ENCODE peak calls at places on chromosomes 6 and 20, in nine cellular contexts. M is MCF 10A, K is AG04450, I is RWPE1, O is Caco-2, B is neural crest cell, E is body of pancreas, Q is cardiac fibroblast, W is ascending aorta. R is an unnamed sample.

GRCh38 chr6:113011389-113011788 is 664.3 kb downstream of the RFPL4B start:
- DNase-seq in M (peak), W (no peak), K (no peak), O (no peak), E (no peak), I (no peak), Q (peak), B (no peak), R (no peak)

GRCh38 chr6:15615837-15616236 is 47.0 kb downstream of the DTNBP1 start:
- DNase-seq in W (no peak), B (no peak), I (no peak), K (no peak), E (no peak), M (no peak), Q (no peak), O (no peak), R (no peak)

GRCh38 chr20:1901704-1902103 is 6.5 kb downstream of the SIRPA start:
- DNase-seq in B (no peak), M (no peak), K (no peak), O (no peak), W (no peak), E (no peak), Q (no peak), I (no peak), R (no peak)

GRCh38 chr20:30286157-30286556 is 971.3 kb upstream of the DEFB115 start:
- DNase-seq in M (no peak), O (peak), I (no peak), E (peak), B (no peak), K (no peak), W (no peak), Q (no peak), R (no peak)

GRCh38 chr6:41396335-41396734 is 60.9 kb downstream of the NCR2 start:
- DNase-seq in I (no peak), W (no peak), O (no peak), B (no peak), E (no peak), Q (no peak), M (no peak), K (no peak), R (no peak)

GRCh38 chr6:50720623-50721022 is 7.3 kb downstream of the TFAP2D start:
- DNase-seq in B (no peak), K (no peak), Q (no peak), I (peak), O (no peak), M (peak), W (no peak), E (no peak), R (no peak)

GRCh38 chr6:13924949-13925881 is at the start of gene RNF182:
- DNase-seq in Q (no peak), E (peak), M (peak), W (no peak), K (no peak), I (peak), B (no peak), O (peak), R (no peak)

GRCh38 chr6:119207973-119208725 is 129.7 kb upstream of the FAM184A start:
- DNase-seq in E (no peak), I (no peak), W (no peak), M (peak), O (no peak), K (no peak), B (no peak), Q (peak), R (no peak)

GRCh38 chr6:11222385-11223277 is 9.8 kb downstream of the NEDD9 start:
- DNase-seq in W (no peak), Q (no peak), O (no peak), E (no peak), M (peak), I (no peak), K (no peak), B (no peak), R (no peak)

GRCh38 chr6:5736016-5736738 is 270.5 kb downstream of the NRN1 start:
- DNase-seq in I (no peak), O (no peak), B (no peak), M (no peak), W (no peak), K (no peak), Q (no peak), E (no peak), R (no peak)

GRCh38 chr6:105382477-105382876 is 20.4 kb downstream of the PREP start:
- DNase-seq in B (no peak), E (no peak), M (no peak), W (no peak), I (no peak), O (no peak), K (no peak), Q (no peak), R (no peak)

GRCh38 chr6:73585566-73586415 is 65.0 kb upstream of the EEF1A1 start:
- DNase-seq in K (peak), W (no peak), M (peak), O (peak), I (peak), E (peak), B (no peak), Q (peak), R (peak)

GRCh38 chr20:34420146-34420545 is 57.1 kb downstream of the ITCH start:
- DNase-seq in E (no peak), Q (peak), W (no peak), I (no peak), O (no peak), K (no peak), B (no peak), M (no peak), R (no peak)

GRCh38 chr6:81565071-81565470 is 187.4 kb downstream of the TENT5A start:
- DNase-seq in W (no peak), K (no peak), Q (no peak), I (no peak), O (no peak), E (no peak), B (no peak), M (no peak), R (no peak)

GRCh38 chr20:61804896-61805295 is 260.8 kb downstream of the TAF4 start:
- DNase-seq in O (no peak), E (no peak), B (no peak), I (no peak), W (no peak), M (no peak), K (no peak), Q (no peak), R (no peak)

GRCh38 chr20:61802721-61803311 is 262.9 kb downstream of the TAF4 start:
- DNase-seq in M (no peak), O (no peak), W (no peak), B (no peak), E (no peak), K (no peak), I (no peak), Q (no peak), R (no peak)

GRCh38 chr20:61803416-61803902 is 262.2 kb downstream of the TAF4 start:
- DNase-seq in K (no peak), M (no peak), B (no peak), O (no peak), I (no peak), E (no peak), Q (no peak), W (no peak), R (no peak)

GRCh38 chr20:61805365-61805764 is 260.3 kb downstream of the TAF4 start:
- DNase-seq in I (no peak), E (no peak), M (no peak), B (no peak), Q (no peak), W (no peak), K (no peak), O (no peak), R (no peak)

GRCh38 chr20:61803903-61804804 is 261.5 kb downstream of the TAF4 start:
- DNase-seq in M (no peak), I (no peak), E (no peak), Q (peak), K (no peak), B (no peak), O (no peak), W (no peak), R (no peak)
- TF ChIP-seq CTCF in M (no peak), I (no peak), E (no peak), Q (no peak), K (no peak), B (no peak), O (no peak), W (no peak), R (no peak)

DNA sequence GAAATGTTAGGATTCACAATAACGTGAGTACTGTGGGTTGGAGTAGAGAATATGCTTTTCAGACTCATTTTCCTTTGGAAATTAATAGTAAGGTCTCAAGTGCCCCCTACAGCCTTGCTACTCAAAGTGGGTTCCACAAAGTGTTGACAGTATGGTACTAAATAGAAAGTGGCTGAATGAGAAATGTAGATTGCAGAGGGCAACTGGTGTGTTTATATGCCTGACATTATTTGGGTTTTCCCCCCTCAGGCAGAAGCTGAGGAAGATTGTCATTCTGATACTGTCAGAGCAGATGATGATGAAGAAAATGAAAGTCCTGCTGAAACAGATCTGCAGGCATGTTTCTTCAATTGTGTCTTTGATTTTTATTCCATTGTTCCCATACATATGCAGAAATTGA is 5.6 kb downstream of the FBXO9 start:
- DNase-seq in M (no peak), Q (peak), I (no peak), K (no peak), W (no peak), B (no peak), O (no peak), E (no peak), R (no peak)
- TF ChIP-seq CTCF in M (no peak), Q (no peak), I (no peak), K (peak), W (peak), B (no peak), O (no peak), E (no peak), R (no peak)

GRCh38 chr6:75693534-75693933 is 55.5 kb upstream of the MYO6 start:
- DNase-seq in W (no peak), E (no peak), M (peak), I (no peak), B (no peak), K (peak), O (no peak), Q (peak), R (no peak)
- TF ChIP-seq CTCF in W (no peak), E (no peak), M (no peak), I (no peak), B (peak), K (peak), O (no peak), Q (no peak), R (no peak)

DNA sequence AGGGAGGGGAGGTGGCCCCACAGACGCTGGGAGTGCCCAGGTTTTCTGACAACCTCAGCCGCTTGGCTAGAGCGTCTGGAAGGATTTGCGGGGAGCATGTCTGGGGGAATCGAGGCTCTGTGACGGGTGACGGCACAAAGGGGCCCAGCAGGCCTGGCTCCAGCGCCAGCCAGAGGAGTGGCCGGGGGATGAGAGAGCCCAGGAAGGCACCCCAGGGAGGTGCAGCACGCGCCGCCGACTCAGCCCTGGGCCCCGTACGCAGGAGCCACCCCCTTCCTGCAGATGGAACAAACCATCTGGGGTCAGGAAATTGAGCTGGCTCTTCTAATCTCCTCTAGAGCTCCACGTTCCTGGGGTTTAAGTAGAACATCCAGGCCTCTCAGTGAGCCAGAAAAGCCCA is 5.9 kb upstream of the SLCO4A1 start:
- DNase-seq in K (no peak), W (no peak), E (no peak), I (no peak), O (no peak), B (no peak), Q (no peak), M (no peak), R (no peak)
- TF ChIP-seq CTCF in K (no peak), W (no peak), E (no peak), I (no peak), O (no peak), B (no peak), Q (no peak), M (no peak), R (no peak)

DNA sequence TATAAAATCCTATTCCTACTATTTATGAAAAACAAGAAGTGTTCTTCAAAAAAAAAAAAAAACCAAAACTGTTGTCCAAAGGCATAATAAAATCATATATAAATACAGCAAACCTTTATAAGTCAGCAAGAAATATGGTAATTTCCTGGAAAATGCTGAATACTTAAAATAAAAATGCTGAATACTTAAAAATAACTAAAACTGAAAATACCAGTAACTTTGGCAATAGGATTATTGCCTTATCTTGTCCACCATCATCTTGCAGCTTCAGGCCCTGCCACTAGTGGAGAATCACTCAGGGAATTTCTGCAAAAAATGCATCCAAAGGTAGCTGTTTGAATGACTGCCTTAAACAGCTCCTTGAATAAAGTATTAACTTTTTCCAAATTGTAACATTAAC is 24.5 kb downstream of the CCNC start:
- DNase-seq in B (no peak), W (no peak), Q (no peak), I (no peak), M (no peak), K (no peak), O (no peak), E (no peak), R (no peak)
- TF ChIP-seq CTCF in B (peak), W (no peak), Q (no peak), I (no peak), M (no peak), K (no peak), O (no peak), E (no peak), R (no peak)

DNA sequence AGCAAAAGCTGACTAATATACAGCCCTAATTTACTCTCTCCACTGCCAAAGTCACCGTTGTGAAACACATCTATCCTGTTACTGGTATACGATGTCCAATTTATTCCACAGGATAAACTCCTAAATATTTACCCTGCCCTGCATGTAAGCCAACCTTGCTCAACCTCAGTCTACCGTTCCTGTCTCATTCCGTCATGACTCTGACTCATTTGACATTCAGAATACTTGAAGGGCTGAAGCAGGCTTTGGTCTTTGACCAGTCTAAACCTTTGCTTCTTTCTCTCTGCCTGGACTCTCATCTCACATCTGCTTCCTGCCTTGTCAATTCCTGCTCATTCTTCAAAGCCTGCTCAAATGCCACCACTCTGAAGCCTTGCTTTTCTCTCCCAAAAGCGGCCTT is 157.5 kb downstream of the SCP2D1 start:
- DNase-seq in B (no peak), Q (no peak), W (no peak), E (no peak), M (peak), K (no peak), O (no peak), I (peak), R (no peak)
- TF ChIP-seq CTCF in B (no peak), Q (no peak), W (no peak), E (no peak), M (no peak), K (no peak), O (no peak), I (no peak), R (no peak)

DNA sequence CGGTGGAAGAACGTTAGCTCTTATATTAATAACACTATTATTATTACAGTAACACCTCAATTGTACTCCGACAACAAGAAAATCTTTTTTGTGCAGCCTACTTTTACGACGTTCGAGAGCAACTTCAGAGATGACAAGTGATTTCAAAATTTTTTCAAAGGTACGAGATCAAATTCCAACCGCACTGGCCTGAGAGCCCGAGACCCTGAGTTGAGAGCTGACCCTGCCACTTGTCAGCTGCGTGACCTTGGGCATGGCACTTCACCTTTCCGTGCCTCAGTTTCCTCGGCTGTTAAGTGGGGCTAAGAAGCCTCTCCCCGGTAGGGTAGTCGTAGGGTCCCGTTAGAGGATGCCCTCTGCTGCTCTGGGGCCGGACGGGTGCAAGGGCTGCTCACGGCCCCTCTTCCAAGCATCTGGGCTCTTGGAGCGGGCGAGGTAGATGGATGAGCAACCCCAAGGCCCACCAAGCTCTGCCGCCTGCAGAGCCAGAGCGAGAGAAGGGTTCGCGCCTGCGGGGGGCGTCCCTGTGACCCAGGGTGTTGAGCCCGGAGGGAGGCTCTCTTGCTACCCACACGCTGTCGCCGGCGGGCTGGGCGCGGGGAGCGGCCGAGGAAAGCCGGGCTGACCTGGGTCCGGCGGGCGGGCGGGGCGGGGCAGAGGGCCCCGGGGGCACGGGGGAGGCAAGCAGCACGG is 510 bp downstream of the NDRG3 start:
- DNase-seq in K (no peak), M (peak), W (no peak), B (no peak), O (peak), E (no peak), Q (no peak), I (no peak), R (no peak)
- TF ChIP-seq CTCF in K (peak), M (no peak), W (peak), B (peak), O (no peak), E (no peak), Q (no peak), I (no peak), R (no peak)

GRCh38 chr6:97978855-97979271 is 695.8 kb upstream of the MMS22L start:
- DNase-seq in I (no peak), B (no peak), Q (no peak), K (no peak), O (peak), M (peak), E (no peak), W (no peak), R (no peak)
- TF ChIP-seq CTCF in I (no peak), B (peak), Q (no peak), K (no peak), O (peak), M (peak), E (no peak), W (no peak), R (no peak)